ENCODE peak calls at places on chromosomes 3 and 15, in five cellular contexts. K is esophagus muscularis mucosa, V is A549, O is uterus, W is HepG2. I is an unnamed sample.

GRCh38 chr3:31077021-31077601 is 182.7 kb upstream of the GADL1 start:
- DNase-seq in K (no peak), V (peak), O (no peak), W (peak), I (no peak)

GRCh38 chr3:37214076-37214475 is 39.7 kb upstream of the LRRFIP2 start:
- DNase-seq in K (no peak), V (no peak), O (no peak), W (no peak), I (no peak)

GRCh38 chr15:58440922-58441321 is 9.1 kb downstream of the LIPC start:
- DNase-seq in K (no peak), V (peak), O (no peak), W (no peak), I (no peak)

GRCh38 chr15:86355798-86356197 is 276.1 kb downstream of the AGBL1 start:
- DNase-seq in K (no peak), V (no peak), O (no peak), W (no peak), I (no peak)

GRCh38 chr15:89356634-89357298 is 22.1 kb upstream of the POLG start:
- DNase-seq in K (no peak), V (peak), O (no peak), W (no peak), I (no peak)

GRCh38 chr3:152160350-152161011 is 108.2 kb upstream of the MBNL1 start:
- DNase-seq in K (no peak), V (no peak), O (no peak), W (no peak), I (no peak)

GRCh38 chr3:122609798-122610559 is 32.5 kb downstream of the PARP15 start:
- DNase-seq in K (no peak), V (peak), O (no peak), W (no peak), I (no peak)

GRCh38 chr3:16743276-16743675 is 138.1 kb upstream of the DAZL start:
- DNase-seq in K (no peak), V (no peak), O (no peak), W (no peak), I (no peak)

GRCh38 chr3:171842864-171843511 is at the start of gene TMEM212:
- DNase-seq in K (no peak), V (peak), O (no peak), W (peak), I (no peak)

GRCh38 chr3:144369151-144369879 is 397.7 kb downstream of the DIPK2A start:
- DNase-seq in K (no peak), V (no peak), O (no peak), W (no peak), I (no peak)

GRCh38 chr15:56964182-56964581 is 45.7 kb downstream of the TCF12 start:
- DNase-seq in K (no peak), V (no peak), O (no peak), W (no peak), I (no peak)

GRCh38 chr3:159858650-159859049 is 130.0 kb upstream of the IL12A start:
- DNase-seq in K (peak), V (no peak), O (no peak), W (no peak), I (no peak)

GRCh38 chr3:127159547-127159946 is 33.4 kb upstream of the PRR23E start:
- DNase-seq in K (no peak), V (no peak), O (no peak), W (no peak), I (no peak)

GRCh38 chr3:50256978-50257890 is 11.7 kb upstream of the SEMA3B start:
- DNase-seq in K (no peak), V (peak), O (no peak), W (no peak), I (no peak)

GRCh38 chr15:59223736-59224135 is 17.1 kb downstream of the LDHAL6B start:
- DNase-seq in K (peak), V (no peak), O (no peak), W (no peak), I (no peak)

GRCh38 chr3:130849111-130849552 is 44.8 kb upstream of the ATP2C1 start:
- DNase-seq in K (no peak), V (no peak), O (no peak), W (no peak), I (peak)

GRCh38 chr3:170221924-170222646 is at the start of gene PRKCI:
- DNase-seq in K (peak), V (peak), O (peak), W (peak), I (peak)

GRCh38 chr15:57684491-57685184 is 21.9 kb upstream of the POLR2M start:
- DNase-seq in K (no peak), V (no peak), O (peak), W (no peak), I (no peak)

GRCh38 chr15:33720952-33721351 is 247.3 kb upstream of the CHRM5 start:
- DNase-seq in K (no peak), V (peak), O (no peak), W (no peak), I (no peak)

GRCh38 chr15:32849769-32850668 is 132.2 kb downstream of the GREM1 start:
- DNase-seq in K (no peak), V (peak), O (no peak), W (no peak), I (no peak)

GRCh38 chr15:67824900-67825879 is at the start of gene SKOR1:
- DNase-seq in K (no peak), V (peak), O (no peak), W (no peak), I (peak)

GRCh38 chr3:45628746-45629145 is 34.2 kb downstream of the LIMD1 start:
- DNase-seq in K (no peak), V (no peak), O (no peak), W (no peak), I (no peak)

GRCh38 chr15:43518073-43518761 is 809 bp downstream of the MAP1A start:
- DNase-seq in K (no peak), V (no peak), O (no peak), W (no peak), I (no peak)

GRCh38 chr15:100461049-100461448 is 67.7 kb downstream of the CERS3 start:
- DNase-seq in K (no peak), V (no peak), O (no peak), W (no peak), I (no peak)

DNA sequence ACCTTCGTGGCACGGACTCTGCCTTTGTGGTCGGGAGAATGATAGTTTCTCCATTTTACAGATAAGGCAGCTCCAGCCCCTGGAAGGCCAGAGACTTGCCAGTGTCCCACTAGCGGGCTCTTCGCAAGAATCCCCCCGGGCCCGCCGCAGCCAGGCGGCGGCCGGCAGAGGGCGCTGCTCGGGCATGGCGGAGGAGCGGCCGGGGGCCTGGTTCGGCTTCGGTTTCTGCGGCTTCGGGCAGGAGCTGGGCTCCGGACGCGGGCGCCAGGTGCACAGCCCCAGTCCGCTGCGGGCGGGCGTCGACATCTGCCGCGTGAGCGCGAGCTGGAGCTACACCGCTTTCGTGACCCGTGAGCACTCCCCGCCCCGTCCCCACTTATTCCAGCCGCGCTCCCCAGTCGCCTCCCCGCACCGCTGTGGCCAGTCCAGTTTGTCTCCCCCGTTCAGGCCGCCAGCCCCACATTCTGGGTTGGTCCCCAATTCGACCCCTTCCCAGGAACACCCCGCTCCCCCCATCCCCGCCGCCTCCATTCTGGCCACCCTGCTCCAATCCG is 1.9 kb downstream of the RCCD1 start:
- DNase-seq in K (no peak), V (peak), O (peak), W (no peak), I (peak)
- TF ChIP-seq POLR2A in K (no peak), V (no peak), O (no peak), W (no peak), I (no peak)

GRCh38 chr3:136818191-136818850 is 605 bp upstream of the SLC35G2 start:
- DNase-seq in K (no peak), V (peak), O (peak), W (peak), I (no peak)
- H3K27ac ChIP-seq in K (peak), V (peak), O (peak), W (peak), I (peak)

DNA sequence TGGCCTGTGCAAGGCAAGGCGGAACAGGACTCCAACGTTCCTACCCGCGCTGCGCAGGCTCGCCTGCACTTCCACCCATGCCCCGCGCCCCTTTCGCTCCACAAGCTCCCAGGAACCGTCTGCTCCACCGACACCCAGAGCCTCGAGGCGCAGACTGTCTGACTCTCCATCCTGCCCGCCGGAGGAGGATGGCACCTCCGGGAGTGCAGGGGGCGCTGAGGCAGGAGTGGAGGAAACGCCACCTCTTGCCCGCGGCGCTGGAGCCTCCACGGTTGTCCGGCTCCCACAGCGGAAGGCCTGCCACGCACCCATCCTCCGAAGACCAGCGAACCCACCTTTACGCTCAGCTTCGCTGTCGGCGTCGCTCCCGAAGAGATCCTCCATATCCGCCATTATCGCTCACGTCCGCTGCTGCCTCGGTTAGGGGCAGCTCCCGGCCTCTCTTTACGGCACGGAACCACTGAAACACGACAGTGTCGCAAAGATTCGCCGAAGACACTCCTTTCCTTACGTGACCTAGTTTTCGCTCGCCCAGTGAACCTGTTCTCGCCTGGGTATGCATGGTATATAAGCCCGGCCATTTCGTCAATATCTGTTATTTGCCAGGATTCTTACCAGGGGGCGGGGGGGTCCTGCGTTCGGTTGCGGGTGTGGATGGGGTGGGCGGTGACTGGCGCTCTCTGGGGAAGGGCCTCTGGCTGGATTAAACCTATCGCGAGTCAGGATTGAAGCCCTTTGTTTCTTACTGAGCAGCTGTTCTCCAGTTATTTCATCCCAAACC is at the start of gene LEO1:
- DNase-seq in K (peak), V (peak), O (peak), W (peak), I (peak)
- TF ChIP-seq POLR2A in K (no peak), V (peak), O (peak), W (peak), I (peak)

DNA sequence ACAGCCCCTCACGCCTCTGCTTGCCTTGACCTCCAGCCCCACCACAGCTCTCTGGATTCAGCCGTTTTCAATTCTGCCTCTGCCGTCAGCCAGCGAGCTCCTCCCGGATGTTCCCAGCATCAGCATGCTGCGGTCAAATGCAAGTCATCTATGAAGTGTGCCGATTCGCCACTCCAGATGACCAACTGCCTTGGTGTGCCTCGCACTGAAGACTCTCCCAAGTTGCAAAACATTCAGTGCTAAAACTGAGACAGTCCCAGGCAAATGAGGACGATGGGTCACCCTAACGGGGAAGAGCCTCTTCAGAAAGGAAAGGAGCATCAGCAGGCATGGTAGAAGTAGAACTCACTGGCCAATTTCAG is 30.5 kb upstream of the RASA2 start:
- DNase-seq in K (no peak), V (no peak), O (no peak), W (no peak), I (no peak)
- H3K27ac ChIP-seq in K (no peak), V (peak), O (no peak), W (no peak), I (peak)

DNA sequence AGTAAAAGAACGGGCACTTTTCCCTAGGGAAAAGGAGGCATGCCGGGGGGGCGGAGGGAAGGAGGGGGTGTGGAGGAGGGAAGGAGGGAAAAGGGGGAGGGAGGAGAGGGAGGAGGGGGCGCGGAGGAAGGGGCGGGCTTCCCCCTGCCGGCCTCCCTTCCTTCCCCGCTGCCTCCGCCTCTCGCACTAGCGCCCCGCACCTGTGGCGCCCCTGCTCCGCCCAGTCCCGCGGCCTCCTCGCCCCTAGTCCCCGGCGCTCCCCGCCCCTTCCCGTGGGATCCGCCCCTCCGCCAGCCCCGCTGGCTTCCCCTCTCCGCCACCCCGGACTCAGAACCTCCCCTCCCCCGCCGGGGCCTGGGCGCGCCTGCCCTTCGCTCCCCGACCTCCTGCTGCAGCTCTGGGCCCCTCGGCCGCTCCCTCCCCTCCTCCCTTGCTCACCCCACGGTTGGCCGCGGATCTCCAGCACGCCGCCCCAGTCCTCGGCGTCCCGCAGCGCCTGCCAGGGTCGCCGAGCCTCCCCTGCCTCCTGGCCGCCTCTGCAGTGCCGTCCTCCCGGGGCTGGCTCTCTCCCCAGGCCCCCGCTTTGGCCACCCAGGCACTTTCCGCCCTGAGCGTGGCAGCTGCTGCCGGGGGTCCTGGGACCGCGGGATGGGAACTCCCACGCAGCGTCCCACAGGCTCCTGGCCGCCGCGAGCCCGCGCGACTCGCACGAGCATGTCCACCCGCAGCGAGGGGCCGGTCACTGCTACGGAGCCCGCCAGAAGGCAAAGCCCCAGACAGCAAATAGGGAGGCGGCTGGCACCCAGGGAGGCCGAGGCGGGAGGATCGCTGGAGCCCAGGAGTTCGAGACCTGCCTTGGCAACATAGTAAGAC is 147.4 kb downstream of the TJP1 start:
- DNase-seq in K (no peak), V (peak), O (peak), W (peak), I (no peak)
- TF ChIP-seq POLR2A in K (no peak), V (peak), O (no peak), W (no peak), I (no peak)

I was measured in breast epithelium.